ENCODE peak calls at places on chromosomes 2 and 18, in six cellular contexts. One of them, this sample, is unnamed.

GRCh38 chr2:235807347-235807746 is 313.5 kb downstream of the AGAP1 start:
- DNase-seq in pancreas: no peak
- DNase-seq in HCT116: no peak
- DNase-seq in left ventricle myocardium inferior: no peak
- DNase-seq in CD8-positive, alpha-beta T cell: no peak
- DNase-seq in tibial nerve: no peak
- DNase-seq in this sample: no peak

GRCh38 chr2:135473567-135473966 is 57.5 kb downstream of the ZRANB3 start:
- DNase-seq in pancreas: no peak
- DNase-seq in HCT116: no peak
- DNase-seq in left ventricle myocardium inferior: no peak
- DNase-seq in CD8-positive, alpha-beta T cell: no peak
- DNase-seq in tibial nerve: no peak
- DNase-seq in this sample: no peak

GRCh38 chr18:40911582-40912254 is 1043.3 kb upstream of the PIK3C3 start:
- DNase-seq in pancreas: no peak
- DNase-seq in HCT116: no peak
- DNase-seq in left ventricle myocardium inferior: no peak
- DNase-seq in CD8-positive, alpha-beta T cell: no peak
- DNase-seq in tibial nerve: no peak
- DNase-seq in this sample: no peak

GRCh38 chr2:6111676-6112294 is 419.6 kb downstream of the SOX11 start:
- DNase-seq in pancreas: no peak
- DNase-seq in HCT116: no peak
- DNase-seq in left ventricle myocardium inferior: no peak
- DNase-seq in CD8-positive, alpha-beta T cell: no peak
- DNase-seq in tibial nerve: no peak
- DNase-seq in this sample: no peak

GRCh38 chr18:61946449-61946848 is 53.6 kb upstream of the RNF152 start:
- DNase-seq in pancreas: no peak
- DNase-seq in HCT116: no peak
- DNase-seq in left ventricle myocardium inferior: no peak
- DNase-seq in CD8-positive, alpha-beta T cell: no peak
- DNase-seq in tibial nerve: no peak
- DNase-seq in this sample: no peak

GRCh38 chr18:11498821-11499220 is 110.6 kb upstream of the SLC35G4 start:
- DNase-seq in pancreas: no peak
- DNase-seq in HCT116: no peak
- DNase-seq in left ventricle myocardium inferior: no peak
- DNase-seq in CD8-positive, alpha-beta T cell: no peak
- DNase-seq in tibial nerve: no peak
- DNase-seq in this sample: no peak

GRCh38 chr2:149487189-149487588 is 100.4 kb downstream of the MMADHC start:
- DNase-seq in pancreas: no peak
- DNase-seq in HCT116: no peak
- DNase-seq in left ventricle myocardium inferior: no peak
- DNase-seq in CD8-positive, alpha-beta T cell: no peak
- DNase-seq in tibial nerve: no peak
- DNase-seq in this sample: no peak

GRCh38 chr2:23050388-23050787 is 334.6 kb upstream of the KLHL29 start:
- DNase-seq in pancreas: no peak
- DNase-seq in HCT116: no peak
- DNase-seq in left ventricle myocardium inferior: no peak
- DNase-seq in CD8-positive, alpha-beta T cell: no peak
- DNase-seq in tibial nerve: no peak
- DNase-seq in this sample: no peak

GRCh38 chr18:7415081-7415894 is 151.8 kb upstream of the PTPRM start:
- DNase-seq in pancreas: no peak
- DNase-seq in HCT116: no peak
- DNase-seq in left ventricle myocardium inferior: no peak
- DNase-seq in CD8-positive, alpha-beta T cell: no peak
- DNase-seq in tibial nerve: peak; percentile 46
- DNase-seq in this sample: no peak

GRCh38 chr2:152396051-152396511 is 61.1 kb downstream of the FMNL2 start:
- DNase-seq in pancreas: no peak
- DNase-seq in HCT116: no peak
- DNase-seq in left ventricle myocardium inferior: no peak
- DNase-seq in CD8-positive, alpha-beta T cell: no peak
- DNase-seq in tibial nerve: no peak
- DNase-seq in this sample: no peak

GRCh38 chr2:152390837-152391236 is 55.9 kb downstream of the FMNL2 start:
- DNase-seq in pancreas: no peak
- DNase-seq in HCT116: no peak
- DNase-seq in left ventricle myocardium inferior: no peak
- DNase-seq in CD8-positive, alpha-beta T cell: no peak
- DNase-seq in tibial nerve: no peak
- DNase-seq in this sample: no peak

GRCh38 chr2:152391318-152391717 is 56.3 kb downstream of the FMNL2 start:
- DNase-seq in pancreas: no peak
- DNase-seq in HCT116: no peak
- DNase-seq in left ventricle myocardium inferior: no peak
- DNase-seq in CD8-positive, alpha-beta T cell: no peak
- DNase-seq in tibial nerve: no peak
- DNase-seq in this sample: no peak

GRCh38 chr2:152395132-152396024 is 60.4 kb downstream of the FMNL2 start:
- DNase-seq in pancreas: no peak
- DNase-seq in HCT116: no peak
- DNase-seq in left ventricle myocardium inferior: no peak
- DNase-seq in CD8-positive, alpha-beta T cell: no peak
- DNase-seq in tibial nerve: no peak
- DNase-seq in this sample: no peak

DNA sequence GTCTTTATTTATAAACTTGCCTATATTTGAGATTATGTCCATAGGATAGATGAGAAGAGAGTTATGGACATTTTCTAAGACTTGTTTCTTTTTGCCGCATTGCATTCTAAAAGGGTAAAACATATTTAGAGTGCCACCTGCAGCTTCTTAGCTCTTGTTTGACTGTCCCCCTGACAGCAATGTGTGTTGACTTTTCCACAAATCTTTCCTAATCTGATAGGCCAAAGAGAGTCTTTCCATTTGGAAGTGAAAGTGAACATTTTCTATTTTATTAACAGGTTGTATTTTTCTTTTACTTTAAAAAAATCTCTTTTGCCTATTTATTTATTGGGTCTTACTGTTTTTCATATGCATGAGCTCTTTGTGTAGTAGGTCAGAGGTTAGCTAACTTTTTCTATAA is 58.4 kb downstream of the FMNL2 start:
- DNase-seq in pancreas: no peak
- DNase-seq in HCT116: no peak
- DNase-seq in left ventricle myocardium inferior: no peak
- DNase-seq in CD8-positive, alpha-beta T cell: no peak
- DNase-seq in tibial nerve: no peak
- DNase-seq in this sample: no peak
- H3K36me3 ChIP-seq in pancreas: no peaks in the 10 kb centered on the region
- H3K36me3 ChIP-seq in HCT116: no peaks in the 10 kb centered on the region
- H3K36me3 ChIP-seq in left ventricle myocardium inferior: no peaks in the 10 kb centered on the region
- H3K36me3 ChIP-seq in CD8-positive, alpha-beta T cell: no peaks in the 10 kb centered on the region
- H3K36me3 ChIP-seq in tibial nerve: no peaks in the 10 kb centered on the region
- H3K36me3 ChIP-seq in this sample: no peaks in the 10 kb centered on the region

GRCh38 chr2:233059797-233060499 is at the start of gene INPP5D:
- DNase-seq in pancreas: no peak
- DNase-seq in HCT116: no peak
- DNase-seq in left ventricle myocardium inferior: peak; percentile 36
- DNase-seq in CD8-positive, alpha-beta T cell: peak; percentile 40
- DNase-seq in tibial nerve: no peak
- DNase-seq in this sample: peak; percentile 85
- TF ChIP-seq CTCF in pancreas: no peak
- TF ChIP-seq CTCF in HCT116: no peak
- TF ChIP-seq CTCF in left ventricle myocardium inferior: no peak
- TF ChIP-seq CTCF in CD8-positive, alpha-beta T cell: no peak
- TF ChIP-seq CTCF in tibial nerve: no peak
- TF ChIP-seq CTCF in this sample: no peak

GRCh38 chr18:27713037-27713726 is 463.7 kb downstream of the CDH2 start:
- DNase-seq in pancreas: no peak
- DNase-seq in HCT116: no peak
- DNase-seq in left ventricle myocardium inferior: no peak
- DNase-seq in CD8-positive, alpha-beta T cell: no peak
- DNase-seq in tibial nerve: no peak
- DNase-seq in this sample: no peak
- H3K4me3 ChIP-seq in pancreas: no peak overlapping the region
- H3K4me3 ChIP-seq in HCT116: no peak overlapping the region
- H3K4me3 ChIP-seq in left ventricle myocardium inferior: no peak overlapping the region
- H3K4me3 ChIP-seq in CD8-positive, alpha-beta T cell: no peak overlapping the region
- H3K4me3 ChIP-seq in tibial nerve: no peak overlapping the region
- H3K4me3 ChIP-seq in this sample: no peak overlapping the region

GRCh38 chr18:9130806-9131205 is 5.8 kb upstream of the ANKRD12 start:
- DNase-seq in pancreas: no peak
- DNase-seq in HCT116: no peak
- DNase-seq in left ventricle myocardium inferior: no peak
- DNase-seq in CD8-positive, alpha-beta T cell: no peak
- DNase-seq in tibial nerve: no peak
- DNase-seq in this sample: no peak
- H3K36me3 ChIP-seq in pancreas: peaks cover 3% of the 10 kb centered on the region
- H3K36me3 ChIP-seq in HCT116: peaks cover 34% of the 10 kb centered on the region
- H3K36me3 ChIP-seq in left ventricle myocardium inferior: peaks cover 73% of the 10 kb centered on the region
- H3K36me3 ChIP-seq in CD8-positive, alpha-beta T cell: peaks cover 26% of the 10 kb centered on the region
- H3K36me3 ChIP-seq in tibial nerve: peaks cover 5% of the 10 kb centered on the region
- H3K36me3 ChIP-seq in this sample: peaks cover 6% of the 10 kb centered on the region

GRCh38 chr2:173090973-173091660 is 15.5 kb downstream of the MAP3K20 start:
- DNase-seq in pancreas: no peak
- DNase-seq in HCT116: no peak
- DNase-seq in left ventricle myocardium inferior: peak; percentile 23
- DNase-seq in CD8-positive, alpha-beta T cell: no peak
- DNase-seq in tibial nerve: peak; percentile 36
- DNase-seq in this sample: no peak
- TF ChIP-seq CTCF in pancreas: no peak
- TF ChIP-seq CTCF in HCT116: no peak
- TF ChIP-seq CTCF in left ventricle myocardium inferior: peak; percentile 63
- TF ChIP-seq CTCF in CD8-positive, alpha-beta T cell: no peak
- TF ChIP-seq CTCF in tibial nerve: no peak
- TF ChIP-seq CTCF in this sample: peak; percentile 57

This sample was measured in GM06990.